ENCODE peak calls at places on chromosomes 5 and 9, in six cellular contexts. One of them, this sample, is unnamed.

GRCh38 chr9:87557996-87558395 is 60.3 kb downstream of the DAPK1 start:
- DNase-seq in WTC11: no peak
- DNase-seq in substantia nigra: no peak
- DNase-seq in effector memory CD4-positive, alpha-beta T cell: no peak
- DNase-seq in iPS-NIHi11: no peak
- DNase-seq in kidney: no peak
- DNase-seq in this sample: no peak

GRCh38 chr9:16368425-16369087 is 501.9 kb downstream of the BNC2 start:
- DNase-seq in WTC11: no peak
- DNase-seq in substantia nigra: no peak
- DNase-seq in effector memory CD4-positive, alpha-beta T cell: no peak
- DNase-seq in iPS-NIHi11: no peak
- DNase-seq in kidney: no peak
- DNase-seq in this sample: no peak

GRCh38 chr5:30802961-30803705 is 390.4 kb upstream of the CDH6 start:
- DNase-seq in WTC11: no peak
- DNase-seq in substantia nigra: no peak
- DNase-seq in effector memory CD4-positive, alpha-beta T cell: no peak
- DNase-seq in iPS-NIHi11: no peak
- DNase-seq in kidney: no peak
- DNase-seq in this sample: no peak

GRCh38 chr5:143495823-143496275 is 92.4 kb upstream of the NR3C1 start:
- DNase-seq in WTC11: no peak
- DNase-seq in substantia nigra: no peak
- DNase-seq in effector memory CD4-positive, alpha-beta T cell: no peak
- DNase-seq in iPS-NIHi11: no peak
- DNase-seq in kidney: no peak
- DNase-seq in this sample: no peak

GRCh38 chr9:107734231-107735014 is 244.9 kb upstream of the KLF4 start:
- DNase-seq in WTC11: no peak
- DNase-seq in substantia nigra: no peak
- DNase-seq in effector memory CD4-positive, alpha-beta T cell: no peak
- DNase-seq in iPS-NIHi11: no peak
- DNase-seq in kidney: peak; percentile 75
- DNase-seq in this sample: no peak

GRCh38 chr9:93303806-93304573 is 120.1 kb downstream of the WNK2 start:
- DNase-seq in WTC11: peak; percentile 10
- DNase-seq in substantia nigra: no peak
- DNase-seq in effector memory CD4-positive, alpha-beta T cell: no peak
- DNase-seq in iPS-NIHi11: no peak
- DNase-seq in kidney: peak; percentile 65
- DNase-seq in this sample: peak; percentile 63

GRCh38 chr5:159912033-159912800 is 4.1 kb upstream of the ADRA1B start:
- DNase-seq in WTC11: no peak
- DNase-seq in substantia nigra: no peak
- DNase-seq in effector memory CD4-positive, alpha-beta T cell: no peak
- DNase-seq in iPS-NIHi11: no peak
- DNase-seq in kidney: no peak
- DNase-seq in this sample: no peak

GRCh38 chr5:65012411-65012972 is 243.8 kb downstream of the CWC27 start:
- DNase-seq in WTC11: no peak
- DNase-seq in substantia nigra: no peak
- DNase-seq in effector memory CD4-positive, alpha-beta T cell: no peak
- DNase-seq in iPS-NIHi11: no peak
- DNase-seq in kidney: no peak
- DNase-seq in this sample: no peak

GRCh38 chr5:142364251-142365145 is 39.7 kb upstream of the SPRY4 start:
- DNase-seq in WTC11: peak; percentile 53
- DNase-seq in substantia nigra: no peak
- DNase-seq in effector memory CD4-positive, alpha-beta T cell: no peak
- DNase-seq in iPS-NIHi11: peak; percentile 50
- DNase-seq in kidney: peak; percentile 92
- DNase-seq in this sample: no peak

GRCh38 chr9:15357050-15357653 is 50.1 kb upstream of the TTC39B start:
- DNase-seq in WTC11: peak; percentile 58
- DNase-seq in substantia nigra: no peak
- DNase-seq in effector memory CD4-positive, alpha-beta T cell: peak; percentile 21
- DNase-seq in iPS-NIHi11: no peak
- DNase-seq in kidney: no peak
- DNase-seq in this sample: no peak

GRCh38 chr5:64784451-64785025 is 15.8 kb downstream of the CWC27 start:
- DNase-seq in WTC11: peak; percentile 69
- DNase-seq in substantia nigra: peak; percentile 62
- DNase-seq in effector memory CD4-positive, alpha-beta T cell: peak; percentile 17
- DNase-seq in iPS-NIHi11: peak; percentile 33
- DNase-seq in kidney: peak; percentile 49
- DNase-seq in this sample: peak; percentile 82

GRCh38 chr9:3809724-3810123 is 283.9 kb upstream of the RFX3 start:
- DNase-seq in WTC11: no peak
- DNase-seq in substantia nigra: no peak
- DNase-seq in effector memory CD4-positive, alpha-beta T cell: no peak
- DNase-seq in iPS-NIHi11: no peak
- DNase-seq in kidney: no peak
- DNase-seq in this sample: no peak

This sample was measured in posterior vena cava.